ENCODE peak calls at places on chromosomes 1 and 21, in ten cellular contexts. S is BE2C; V is NCI-H2107; K is NCI-H187; B is kidney; U is activated naive CD8-positive, alpha-beta T cell treated with anti-CD3 and anti-CD28 coated beads, Interleukin-2, amount 50 U/mL, for 24 hours; I is NCI-H2081; L is A549; R is stimulated activated CD8-positive, alpha-beta memory T cell treated with anti-CD3 and anti-CD28 coated beads, Interleukin-12 subunit alpha, Interleukin-12 subunit beta, amount 100 ng/mL, for 1 hour; H is left lung. C is an unnamed sample.

GRCh38 chr1:90561926-90562325 is 155.2 kb downstream of the BARHL2 start:
- DNase-seq in B (no peak), L (no peak), V (no peak), H (no peak), R (no peak), K (no peak), U (no peak), S (no peak), I (no peak), C (no peak)

GRCh38 chr1:240500681-240501080 is 111.3 kb downstream of the GREM2 start:
- DNase-seq in H (no peak), R (no peak), S (no peak), V (no peak), K (no peak), L (no peak), I (no peak), B (no peak), U (no peak), C (no peak)

GRCh38 chr21:23111070-23111605 is 2112.9 kb downstream of the NCAM2 start:
- DNase-seq in V (no peak), B (no peak), U (no peak), K (no peak), S (no peak), H (no peak), I (no peak), L (no peak), R (no peak), C (no peak)

GRCh38 chr1:109631513-109632260 is 12.1 kb downstream of the AMPD2 start:
- DNase-seq in U (no peak), K (no peak), L (no peak), S (peak), V (no peak), I (no peak), H (no peak), R (no peak), B (peak), C (no peak)

GRCh38 chr1:82934069-82934468 is 1064.9 kb downstream of the TTLL7 start:
- DNase-seq in V (no peak), I (no peak), K (no peak), S (peak), L (no peak), H (no peak), R (no peak), B (no peak), U (no peak), C (no peak)

GRCh38 chr1:162151900-162152829 is 82.7 kb downstream of the NOS1AP start:
- DNase-seq in L (no peak), S (no peak), I (no peak), H (no peak), R (peak), U (peak), V (peak), B (no peak), K (no peak), C (no peak)

GRCh38 chr1:6424619-6425593 is at the start of gene ESPN:
- DNase-seq in S (no peak), R (no peak), H (peak), I (no peak), U (no peak), K (no peak), V (no peak), L (no peak), B (peak), C (no peak)

GRCh38 chr1:184810735-184811316 is 56.2 kb upstream of the EDEM3 start:
- DNase-seq in H (no peak), U (no peak), S (no peak), K (no peak), I (no peak), V (no peak), B (no peak), R (no peak), L (no peak), C (no peak)

GRCh38 chr1:156160744-156161181 is 7.4 kb downstream of the SEMA4A start:
- DNase-seq in H (peak), R (no peak), I (peak), B (peak), L (no peak), S (peak), K (peak), U (peak), V (peak), C (no peak)

GRCh38 chr21:41972511-41973205 is 18.8 kb upstream of the C2CD2 start:
- DNase-seq in K (no peak), V (no peak), I (no peak), H (peak), U (no peak), L (no peak), R (no peak), B (no peak), S (no peak), C (no peak)

GRCh38 chr1:162466797-162467196 is 30.8 kb upstream of the UHMK1 start:
- DNase-seq in S (no peak), L (no peak), I (no peak), U (no peak), H (no peak), K (no peak), B (no peak), V (no peak), R (no peak), C (no peak)

GRCh38 chr1:19776933-19777332 is 22.8 kb downstream of the TMCO4 start:
- DNase-seq in B (no peak), I (no peak), U (no peak), H (no peak), S (no peak), L (no peak), R (no peak), V (no peak), K (no peak), C (no peak)

GRCh38 chr21:21740207-21740606 is 742.0 kb downstream of the NCAM2 start:
- DNase-seq in L (no peak), B (no peak), U (no peak), K (no peak), R (no peak), S (no peak), H (no peak), V (no peak), I (no peak), C (no peak)

GRCh38 chr1:214957330-214958137 is 125.0 kb upstream of the KCNK2 start:
- DNase-seq in S (no peak), H (no peak), V (no peak), I (no peak), L (peak), U (no peak), R (no peak), B (no peak), K (no peak), C (no peak)

C was measured in NCI-H1436 treated with DMSO at 0.1 percent for 48 hours.